ENCODE peak calls at places on chromosome 2, in seven cellular contexts. J is ascending aorta, V is BE2C, M is activated B cell treated with CpG ODN at 0.5 μM for 24 hours, I is adrenal gland, Q is AG04450, S is GM20000. D is an unnamed sample.

GRCh38 chr2:200703132-200703925 is 108.4 kb upstream of the BZW1 start:
- DNase-seq in I (no peak), Q (peak; percentile 51), M (no peak), J (no peak), S (no peak), V (peak; percentile 31), D (no peak)

GRCh38 chr2:228048838-228049490 is 132.5 kb downstream of the SPHKAP start:
- DNase-seq in I (peak; percentile 28), Q (no peak), J (no peak), M (no peak), S (peak; percentile 3), V (no peak), D (no peak)

GRCh38 chr2:1546023-1546591 is 132.8 kb downstream of the TPO start:
- DNase-seq in Q (peak; percentile 37), I (peak; percentile 52), V (peak; percentile 42), J (no peak), M (no peak), S (peak; percentile 48), D (no peak)

GRCh38 chr2:156890498-156891148 is 366.9 kb upstream of the GALNT5 start:
- DNase-seq in V (no peak), J (no peak), M (no peak), I (no peak), Q (no peak), S (no peak), D (no peak)

GRCh38 chr2:1628893-1629292 is 115.4 kb downstream of the PXDN start:
- DNase-seq in I (peak; percentile 31), V (no peak), S (no peak), M (no peak), Q (no peak), J (no peak), D (no peak)

GRCh38 chr2:85938456-85938855 is 49.7 kb upstream of the ST3GAL5 start:
- DNase-seq in J (no peak), M (no peak), Q (no peak), V (no peak), I (no peak), S (no peak), D (no peak)

GRCh38 chr2:216236486-216236885 is 127.3 kb downstream of the XRCC5 start:
- DNase-seq in Q (no peak), V (no peak), S (no peak), I (no peak), J (no peak), M (no peak), D (no peak)

GRCh38 chr2:8234757-8235374 is 447.0 kb upstream of the ID2 start:
- DNase-seq in Q (no peak), V (no peak), S (peak; percentile 77), J (no peak), M (no peak), I (no peak), D (no peak)

GRCh38 chr2:128037624-128038023 is 9.8 kb upstream of the SAP130 start:
- DNase-seq in S (no peak), M (no peak), V (no peak), I (no peak), J (no peak), Q (no peak), D (no peak)

GRCh38 chr2:15369129-15369528 is 192.0 kb downstream of the NBAS start:
- DNase-seq in I (no peak), S (no peak), J (no peak), V (no peak), M (no peak), Q (no peak), D (no peak)

GRCh38 chr2:28469304-28469703 is 26.6 kb upstream of the PLB1 start:
- DNase-seq in J (no peak), S (no peak), M (no peak), V (no peak), I (peak; percentile 52), Q (no peak), D (no peak)

GRCh38 chr2:20582600-20583221 is 68.2 kb downstream of the HS1BP3 start:
- DNase-seq in J (no peak), S (no peak), M (no peak), Q (no peak), I (no peak), V (no peak), D (peak; percentile 40)

GRCh38 chr2:44952143-44952805 is 10.8 kb downstream of the SIX3 start:
- DNase-seq in I (peak; percentile 42), Q (no peak), S (peak; percentile 88), V (no peak), J (no peak), M (no peak), D (no peak)

GRCh38 chr2:136327162-136327852 is 209.4 kb upstream of the CXCR4 start:
- DNase-seq in S (peak; percentile 67), M (no peak), J (peak; percentile 27), I (peak; percentile 51), V (peak; percentile 19), Q (no peak), D (peak; percentile 57)

GRCh38 chr2:178860551-178860950 is 53.3 kb upstream of the TTN start:
- DNase-seq in M (no peak), V (no peak), S (no peak), J (no peak), Q (no peak), I (peak; percentile 72), D (no peak)

GRCh38 chr2:131404794-131405193 is 40.8 kb upstream of the RAB6D start:
- DNase-seq in V (no peak), S (no peak), I (no peak), M (no peak), Q (no peak), J (no peak), D (no peak)

GRCh38 chr2:113240150-113240914 is 38.4 kb downstream of the PAX8 start:
- DNase-seq in J (peak; percentile 79), M (no peak), I (peak; percentile 98), S (no peak), V (peak; percentile 59), Q (peak; percentile 83), D (no peak)

GRCh38 chr2:205270689-205271088 is 411.6 kb upstream of the NRP2 start:
- DNase-seq in Q (no peak), S (no peak), M (no peak), J (no peak), I (no peak), V (no peak), D (no peak)

GRCh38 chr2:240685771-240686371 is 3.2 kb upstream of the AQP12B start:
- DNase-seq in S (peak; percentile 44), I (no peak), M (no peak), Q (no peak), J (no peak), V (no peak), D (no peak)

DNA sequence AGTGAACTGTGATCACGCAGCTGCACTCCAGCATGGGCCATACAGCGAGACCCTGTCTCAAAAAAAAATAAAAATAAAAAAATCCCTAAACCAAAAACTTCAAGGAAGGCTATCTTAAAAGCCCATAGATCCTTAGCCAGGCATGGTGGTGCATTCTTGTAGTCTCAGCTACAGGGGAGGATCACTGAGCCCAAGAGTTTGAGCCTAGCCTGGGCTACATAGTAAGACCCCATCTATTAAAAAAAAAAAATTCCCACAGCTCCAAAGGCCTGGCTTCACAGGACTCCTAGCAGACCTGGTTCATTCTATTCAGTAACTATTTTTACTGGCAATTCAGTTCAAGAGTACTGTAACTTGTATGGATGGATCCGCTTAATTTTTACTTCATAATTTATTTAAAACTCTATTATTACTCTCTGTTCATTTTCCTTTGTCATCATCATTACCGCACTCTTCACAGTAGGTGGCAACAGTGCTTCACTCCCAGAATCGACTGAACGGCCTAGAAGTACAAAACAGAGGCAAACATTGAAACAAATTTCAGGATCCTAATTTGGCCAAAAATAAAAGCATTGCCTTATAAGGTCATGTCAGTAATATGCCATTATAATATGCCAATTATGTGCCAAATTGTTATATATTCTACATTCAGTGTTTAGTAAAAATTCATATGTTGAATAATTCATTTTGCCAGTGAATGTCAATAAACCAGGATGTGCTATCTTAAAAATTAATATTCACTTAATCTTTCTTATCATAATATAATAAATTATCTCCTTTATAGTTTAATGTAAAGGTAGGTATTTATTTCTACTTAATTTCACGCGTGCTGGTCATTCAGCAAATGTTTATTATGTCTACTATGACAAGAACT is 14.3 kb upstream of the STAM2 start:
- DNase-seq in M (no peak), Q (peak; percentile 58), V (peak; percentile 17), J (no peak), S (peak; percentile 55), I (peak; percentile 53), D (no peak)
- TF ChIP-seq CTCF in M (no peak), Q (peak; percentile 87), V (peak; percentile 72), J (peak; percentile 75), S (peak; percentile 12), I (peak; percentile 87), D (peak; percentile 64)

GRCh38 chr2:173400760-173401159 is 46.1 kb downstream of the CDCA7 start:
- DNase-seq in I (no peak), M (no peak), J (no peak), S (no peak), Q (no peak), V (peak; percentile 21), D (no peak)
- TF ChIP-seq CTCF in I (no peak), M (no peak), J (no peak), S (no peak), Q (peak; percentile 26), V (peak; percentile 47), D (no peak)

DNA sequence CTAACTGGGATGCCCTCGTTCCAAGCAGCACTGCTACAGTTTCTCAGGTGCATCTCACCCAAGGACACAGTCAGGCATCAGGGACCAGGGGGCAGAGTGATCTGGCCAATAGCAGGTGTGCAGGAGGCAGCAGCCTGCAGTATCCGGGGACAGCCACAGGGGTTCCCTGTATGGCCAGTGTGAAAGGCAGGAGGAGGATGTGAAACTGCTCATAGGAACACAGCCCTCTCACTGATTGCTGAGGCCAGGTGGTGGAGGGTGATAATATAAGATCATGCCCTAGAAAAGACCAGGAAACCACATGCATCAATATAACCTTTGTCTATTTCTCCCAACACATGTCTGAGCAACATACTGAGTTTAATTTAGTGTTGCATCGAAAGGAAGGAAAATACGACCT is 112.7 kb upstream of the TACR1 start:
- DNase-seq in M (peak; percentile 38), V (peak; percentile 5), S (peak; percentile 79), Q (no peak), I (no peak), J (no peak), D (no peak)
- TF ChIP-seq CTCF in M (no peak), V (no peak), S (peak; percentile 71), Q (no peak), I (no peak), J (no peak), D (peak; percentile 29)

GRCh38 chr2:239131521-239131920 is 269.3 kb downstream of the HDAC4 start:
- DNase-seq in V (no peak), S (no peak), I (no peak), Q (no peak), M (no peak), J (no peak), D (no peak)

GRCh38 chr2:239133945-239134570 is 266.8 kb downstream of the HDAC4 start:
- DNase-seq in S (no peak), J (no peak), Q (no peak), V (no peak), M (no peak), I (no peak), D (no peak)

GRCh38 chr2:239130786-239131325 is 270.0 kb downstream of the HDAC4 start:
- DNase-seq in I (no peak), M (no peak), Q (no peak), J (no peak), S (no peak), V (no peak), D (no peak)

GRCh38 chr2:239132156-239132709 is 268.6 kb downstream of the HDAC4 start:
- DNase-seq in S (no peak), I (no peak), M (no peak), V (no peak), Q (no peak), J (no peak), D (no peak)

GRCh38 chr2:239132786-239133185 is 268.0 kb downstream of the HDAC4 start:
- DNase-seq in S (no peak), V (no peak), M (no peak), J (no peak), Q (no peak), I (no peak), D (no peak)
- TF ChIP-seq CTCF in S (no peak), V (no peak), M (no peak), J (no peak), Q (no peak), I (no peak), D (no peak)

D was measured in CD14-positive monocyte.